ENCODE peak calls at places on chromosomes 4 and X, in eight cellular contexts. One of them, this sample, is unnamed.

GRCh38 chrX:11137543-11138139 is 26.5 kb downstream of the HCCS start:
- DNase-seq in uterus: no peak
- DNase-seq in T-cell: no peak
- DNase-seq in substantia nigra: no peak
- DNase-seq in stimulated activated CD4-positive, alpha-beta T cell treated with anti-CD3 and anti-CD28 coated beads, Interleukin-2, amount 100 ng/mL, for 48 hours: no peak
- DNase-seq in NCI-H345: peak; percentile 3
- DNase-seq in H4: no peak
- DNase-seq in activated CD4-positive, alpha-beta T cell treated with anti-CD3 and anti-CD28 coated beads, Interleukin-2, amount 50 U/mL, for 48 hours: no peak
- DNase-seq in this sample: no peak

GRCh38 chr4:7904942-7905341 is 34.7 kb downstream of the AFAP1 start:
- DNase-seq in uterus: peak; percentile 37
- DNase-seq in T-cell: no peak
- DNase-seq in substantia nigra: no peak
- DNase-seq in stimulated activated CD4-positive, alpha-beta T cell treated with anti-CD3 and anti-CD28 coated beads, Interleukin-2, amount 100 ng/mL, for 48 hours: no peak
- DNase-seq in NCI-H345: no peak
- DNase-seq in H4: peak; percentile 74
- DNase-seq in activated CD4-positive, alpha-beta T cell treated with anti-CD3 and anti-CD28 coated beads, Interleukin-2, amount 50 U/mL, for 48 hours: no peak
- DNase-seq in this sample: peak; percentile 62

GRCh38 chr4:6939761-6940743 is 30.4 kb downstream of the TBC1D14 start:
- DNase-seq in uterus: no peak
- DNase-seq in T-cell: no peak
- DNase-seq in substantia nigra: no peak
- DNase-seq in stimulated activated CD4-positive, alpha-beta T cell treated with anti-CD3 and anti-CD28 coated beads, Interleukin-2, amount 100 ng/mL, for 48 hours: no peak
- DNase-seq in NCI-H345: no peak
- DNase-seq in H4: no peak
- DNase-seq in activated CD4-positive, alpha-beta T cell treated with anti-CD3 and anti-CD28 coated beads, Interleukin-2, amount 50 U/mL, for 48 hours: no peak
- DNase-seq in this sample: no peak

GRCh38 chr4:37561196-37561802 is 124.9 kb downstream of the RELL1 start:
- DNase-seq in uterus: no peak
- DNase-seq in T-cell: no peak
- DNase-seq in substantia nigra: no peak
- DNase-seq in stimulated activated CD4-positive, alpha-beta T cell treated with anti-CD3 and anti-CD28 coated beads, Interleukin-2, amount 100 ng/mL, for 48 hours: no peak
- DNase-seq in NCI-H345: no peak
- DNase-seq in H4: no peak
- DNase-seq in activated CD4-positive, alpha-beta T cell treated with anti-CD3 and anti-CD28 coated beads, Interleukin-2, amount 50 U/mL, for 48 hours: no peak
- DNase-seq in this sample: no peak

GRCh38 chr4:102438396-102438795 is 62.8 kb upstream of the NFKB1 start:
- DNase-seq in uterus: no peak
- DNase-seq in T-cell: no peak
- DNase-seq in substantia nigra: no peak
- DNase-seq in stimulated activated CD4-positive, alpha-beta T cell treated with anti-CD3 and anti-CD28 coated beads, Interleukin-2, amount 100 ng/mL, for 48 hours: no peak
- DNase-seq in NCI-H345: no peak
- DNase-seq in H4: peak; percentile 18
- DNase-seq in activated CD4-positive, alpha-beta T cell treated with anti-CD3 and anti-CD28 coated beads, Interleukin-2, amount 50 U/mL, for 48 hours: no peak
- DNase-seq in this sample: no peak

GRCh38 chrX:151516538-151517187 is 46.8 kb upstream of the PASD1 start:
- DNase-seq in uterus: no peak
- DNase-seq in T-cell: no peak
- DNase-seq in substantia nigra: no peak
- DNase-seq in stimulated activated CD4-positive, alpha-beta T cell treated with anti-CD3 and anti-CD28 coated beads, Interleukin-2, amount 100 ng/mL, for 48 hours: no peak
- DNase-seq in NCI-H345: no peak
- DNase-seq in H4: no peak
- DNase-seq in activated CD4-positive, alpha-beta T cell treated with anti-CD3 and anti-CD28 coated beads, Interleukin-2, amount 50 U/mL, for 48 hours: no peak
- DNase-seq in this sample: no peak

GRCh38 chr4:41307633-41308032 is 50.9 kb downstream of the UCHL1 start:
- DNase-seq in uterus: no peak
- DNase-seq in T-cell: no peak
- DNase-seq in substantia nigra: no peak
- DNase-seq in stimulated activated CD4-positive, alpha-beta T cell treated with anti-CD3 and anti-CD28 coated beads, Interleukin-2, amount 100 ng/mL, for 48 hours: no peak
- DNase-seq in NCI-H345: no peak
- DNase-seq in H4: no peak
- DNase-seq in activated CD4-positive, alpha-beta T cell treated with anti-CD3 and anti-CD28 coated beads, Interleukin-2, amount 50 U/mL, for 48 hours: no peak
- DNase-seq in this sample: no peak

GRCh38 chr4:119044919-119045318 is 90.7 kb upstream of the MYOZ2 start:
- DNase-seq in uterus: no peak
- DNase-seq in T-cell: no peak
- DNase-seq in substantia nigra: no peak
- DNase-seq in stimulated activated CD4-positive, alpha-beta T cell treated with anti-CD3 and anti-CD28 coated beads, Interleukin-2, amount 100 ng/mL, for 48 hours: no peak
- DNase-seq in NCI-H345: no peak
- DNase-seq in H4: no peak
- DNase-seq in activated CD4-positive, alpha-beta T cell treated with anti-CD3 and anti-CD28 coated beads, Interleukin-2, amount 50 U/mL, for 48 hours: no peak
- DNase-seq in this sample: no peak

GRCh38 chr4:1767770-1768366 is 25.2 kb upstream of the FGFR3 start:
- DNase-seq in uterus: no peak
- DNase-seq in T-cell: peak; percentile 12
- DNase-seq in substantia nigra: no peak
- DNase-seq in stimulated activated CD4-positive, alpha-beta T cell treated with anti-CD3 and anti-CD28 coated beads, Interleukin-2, amount 100 ng/mL, for 48 hours: no peak
- DNase-seq in NCI-H345: peak; percentile 13
- DNase-seq in H4: no peak
- DNase-seq in activated CD4-positive, alpha-beta T cell treated with anti-CD3 and anti-CD28 coated beads, Interleukin-2, amount 50 U/mL, for 48 hours: peak; percentile 47
- DNase-seq in this sample: no peak

This sample was measured in occipital lobe.